ENCODE peak calls at places on chromosomes 3 and 15, in seven cellular contexts. N is hepatocyte; D is osteoblast; Z is HL-60; J is adrenal gland; A is mammary epithelial cell; E is CD4-positive, alpha-beta T cell. C is an unnamed sample.

GRCh38 chr3:81684739-81685395 is 76.6 kb downstream of the GBE1 start:
- DNase-seq in Z (no peak), J (peak; percentile 38), D (peak; percentile 64), A (no peak), N (peak; percentile 35), E (no peak), C (no peak)

GRCh38 chr3:184563941-184564684 is 2.5 kb downstream of the EPHB3 start:
- DNase-seq in N (no peak), E (no peak), A (no peak), D (peak; percentile 68), Z (no peak), J (no peak), C (no peak)

GRCh38 chr15:36414670-36415069 is 164.8 kb upstream of the CDIN1 start:
- DNase-seq in J (no peak), A (peak; percentile 63), E (no peak), D (peak; percentile 77), N (no peak), Z (no peak), C (no peak)

GRCh38 chr3:190261015-190261414 is 61.2 kb downstream of the CLDN1 start:
- DNase-seq in Z (no peak), E (no peak), D (no peak), N (no peak), A (peak; percentile 33), J (no peak), C (no peak)

GRCh38 chr3:166696104-166696503 is 684.0 kb downstream of the ZBBX start:
- DNase-seq in E (no peak), D (no peak), Z (no peak), A (no peak), J (no peak), N (no peak), C (no peak)

GRCh38 chr3:45940004-45940780 is 3.1 kb upstream of the CXCR6 start:
- DNase-seq in J (no peak), E (no peak), Z (no peak), A (no peak), D (no peak), N (no peak), C (no peak)

GRCh38 chr3:126747768-126748167 is 43.7 kb downstream of the CHCHD6 start:
- DNase-seq in Z (no peak), J (no peak), N (no peak), E (no peak), D (no peak), A (no peak), C (no peak)

GRCh38 chr3:66490214-66490613 is 10.6 kb downstream of the LRIG1 start:
- DNase-seq in A (no peak), N (no peak), Z (no peak), J (no peak), E (no peak), D (no peak), C (no peak)

GRCh38 chr15:48514103-48514817 is 131.2 kb downstream of the FBN1 start:
- DNase-seq in Z (no peak), E (no peak), A (no peak), N (no peak), J (no peak), D (no peak), C (no peak)

GRCh38 chr3:12229896-12230295 is 59.0 kb upstream of the PPARG start:
- DNase-seq in Z (no peak), A (peak; percentile 45), J (no peak), N (peak; percentile 58), E (no peak), D (no peak), C (peak; percentile 78)

GRCh38 chr3:175057406-175057805 is 198.3 kb downstream of the NAALADL2 start:
- DNase-seq in D (no peak), J (no peak), E (no peak), A (no peak), Z (no peak), N (no peak), C (no peak)

GRCh38 chr15:48677821-48678220 is 32.3 kb upstream of the FBN1 start:
- DNase-seq in D (no peak), N (no peak), A (no peak), J (no peak), Z (no peak), E (no peak), C (no peak)

GRCh38 chr3:184683900-184684560 is 27.8 kb downstream of the MAGEF1 start:
- DNase-seq in E (no peak), Z (no peak), D (no peak), J (no peak), N (no peak), A (no peak), C (no peak)

GRCh38 chr3:197599089-197599765 is 43.5 kb upstream of the BDH1 start:
- DNase-seq in N (peak; percentile 85), E (peak; percentile 68), Z (peak; percentile 69), J (peak; percentile 74), A (peak; percentile 50), D (peak; percentile 98), C (peak; percentile 33)

GRCh38 chr3:128320551-128321340 is 145.9 kb downstream of the DNAJB8 start:
- DNase-seq in D (no peak), A (no peak), E (no peak), J (no peak), Z (no peak), N (no peak), C (no peak)

GRCh38 chr3:47117803-47118364 is 46.0 kb downstream of the SETD2 start:
- DNase-seq in J (no peak), N (no peak), A (no peak), D (peak; percentile 3), E (no peak), Z (no peak), C (no peak)

GRCh38 chr15:68774521-68775293 is 46.0 kb downstream of the ANP32A start:
- DNase-seq in D (no peak), J (no peak), E (no peak), N (no peak), A (no peak), Z (no peak), C (no peak)

GRCh38 chr3:22377421-22377820 is 626.4 kb upstream of the ZNF385D start:
- DNase-seq in J (no peak), A (peak; percentile 6), E (no peak), Z (no peak), N (no peak), D (no peak), C (no peak)

GRCh38 chr15:25859838-25860645 is 3.1 kb downstream of the ATP10A start:
- DNase-seq in A (no peak), E (peak; percentile 62), J (peak; percentile 47), Z (no peak), D (peak; percentile 80), N (no peak), C (no peak)

GRCh38 chr15:89823836-89824606 is 9.4 kb upstream of the ANPEP start:
- DNase-seq in N (no peak), Z (no peak), A (no peak), D (peak; percentile 27), E (no peak), J (no peak), C (no peak)
- H3K27ac ChIP-seq in N (no peak overlapping the region), Z (peak overlapping the region; percentile 87), A (no peak overlapping the region), D (peak overlapping the region; percentile 62), E (no peak overlapping the region), J (no peak overlapping the region), C (peak overlapping the region; percentile 90)

DNA sequence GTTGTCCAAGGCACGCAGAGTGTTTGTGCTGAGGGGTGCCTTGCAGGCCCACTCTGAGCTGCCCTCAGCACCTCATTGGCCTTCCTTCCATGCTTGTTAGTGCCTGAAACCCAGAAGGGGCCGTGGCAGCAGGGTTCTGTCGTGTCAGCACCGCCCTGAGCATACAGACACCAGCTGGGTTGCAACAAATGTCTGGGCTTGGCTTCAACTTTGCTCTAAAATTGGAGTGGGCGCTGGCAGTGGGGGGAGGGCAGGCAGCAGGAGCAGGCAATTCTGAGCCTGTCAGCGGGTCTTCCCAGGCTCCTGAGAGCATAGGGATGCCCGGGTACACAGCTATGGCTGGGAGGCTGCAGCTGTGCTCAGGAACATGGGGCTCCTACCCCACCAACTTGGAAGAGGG is 464.3 kb downstream of the EPHA3 start:
- DNase-seq in A (no peak), Z (no peak), J (no peak), N (no peak), E (no peak), D (no peak), C (no peak)
- H3K27ac ChIP-seq in A (no peak overlapping the region), Z (no peak overlapping the region), J (no peak overlapping the region), N (no peak overlapping the region), E (no peak overlapping the region), D (no peak overlapping the region), C (no peak overlapping the region)

DNA sequence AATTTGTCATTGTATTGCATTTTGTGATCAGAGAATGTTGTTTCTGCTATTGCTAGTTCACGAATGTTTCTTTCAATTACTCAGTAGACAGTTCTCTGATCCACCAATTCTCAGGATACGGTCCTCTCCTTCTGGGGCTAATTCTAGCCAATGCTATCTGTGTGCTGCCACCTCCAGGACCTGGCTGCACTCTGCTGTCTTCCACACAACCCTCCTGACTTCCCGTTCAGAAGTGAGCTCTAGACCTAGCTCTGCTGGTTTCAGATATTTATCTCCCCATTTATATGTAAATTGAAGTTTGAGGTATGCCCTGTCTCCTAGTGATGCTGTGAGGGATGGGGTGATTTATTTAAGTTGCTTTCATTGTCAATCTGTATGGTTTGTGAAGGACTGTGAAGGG is 21.7 kb upstream of the UBL7 start:
- DNase-seq in J (no peak), D (peak; percentile 58), A (no peak), N (no peak), E (no peak), Z (no peak), C (no peak)
- H3K27ac ChIP-seq in J (no peak overlapping the region), D (no peak overlapping the region), A (no peak overlapping the region), N (no peak overlapping the region), E (no peak overlapping the region), Z (no peak overlapping the region), C (no peak overlapping the region)

GRCh38 chr3:85297291-85297690 is 338.5 kb downstream of the CADM2 start:
- DNase-seq in A (no peak), J (no peak), N (no peak), E (no peak), D (no peak), Z (no peak), C (no peak)
- H3K27ac ChIP-seq in A (no peak overlapping the region), J (no peak overlapping the region), N (no peak overlapping the region), E (no peak overlapping the region), D (no peak overlapping the region), Z (no peak overlapping the region), C (no peak overlapping the region)

GRCh38 chr3:71421475-71421819 is 162.1 kb downstream of the FOXP1 start:
- DNase-seq in N (no peak), J (no peak), Z (no peak), A (no peak), E (no peak), D (no peak), C (no peak)

GRCh38 chr3:71416868-71417267 is 166.7 kb downstream of the FOXP1 start:
- DNase-seq in Z (no peak), E (no peak), J (no peak), D (no peak), A (no peak), N (no peak), C (no peak)

GRCh38 chr3:71421820-71422566 is 161.5 kb downstream of the FOXP1 start:
- DNase-seq in D (no peak), A (no peak), Z (no peak), J (no peak), N (no peak), E (no peak), C (no peak)

GRCh38 chr3:71415708-71416108 is 167.8 kb downstream of the FOXP1 start:
- DNase-seq in E (no peak), D (no peak), A (no peak), N (no peak), Z (no peak), J (no peak), C (no peak)

GRCh38 chr3:71419369-71419768 is 164.2 kb downstream of the FOXP1 start:
- DNase-seq in N (no peak), D (no peak), J (no peak), A (no peak), Z (no peak), E (no peak), C (no peak)
- H3K27ac ChIP-seq in N (no peak overlapping the region), D (no peak overlapping the region), J (no peak overlapping the region), A (no peak overlapping the region), Z (no peak overlapping the region), E (no peak overlapping the region), C (no peak overlapping the region)

GRCh38 chr3:48187579-48188265 is 495 bp downstream of the CDC25A start:
- DNase-seq in N (peak; percentile 74), A (no peak), D (peak; percentile 81), J (no peak), E (peak; percentile 7), Z (no peak), C (no peak)
- H3K27ac ChIP-seq in N (peak overlapping the region; percentile 78), A (peak overlapping the region; percentile 64), D (peak overlapping the region; percentile 69), J (peak overlapping the region; percentile 70), E (no peak overlapping the region), Z (peak overlapping the region; percentile 89), C (no peak overlapping the region)

C was measured in epithelial cell of prostate.